ENCODE peak calls at places on chromosomes 2 and 18, in seven cellular contexts. K, G, F, I, T, W and M are unnamed samples.

GRCh38 chr2:120539937-120540718 is 194.2 kb downstream of the INHBB start:
- DNase-seq in K (no peak), G (peak), F (no peak), I (no peak), T (no peak), W (no peak), M (peak)

GRCh38 chr2:136407952-136408318 is 290.0 kb upstream of the CXCR4 start:
- DNase-seq in K (no peak), G (no peak), F (no peak), I (no peak), T (no peak), W (peak), M (no peak)

GRCh38 chr2:240785424-240786335 is 34.3 kb downstream of the KIF1A start:
- DNase-seq in K (no peak), G (no peak), F (peak), I (no peak), T (no peak), W (no peak), M (no peak)

GRCh38 chr2:177806025-177806424 is 266.6 kb downstream of the PDE11A start:
- DNase-seq in K (no peak), G (peak), F (no peak), I (no peak), T (no peak), W (no peak), M (no peak)

GRCh38 chr2:220513573-220514288 is 886.3 kb downstream of the SLC4A3 start:
- DNase-seq in K (no peak), G (no peak), F (no peak), I (no peak), T (no peak), W (no peak), M (no peak)

GRCh38 chr2:171225302-171225980 is 64.7 kb upstream of the TLK1 start:
- DNase-seq in K (no peak), G (peak), F (no peak), I (no peak), T (no peak), W (no peak), M (peak)

GRCh38 chr2:223815884-223816570 is 21.4 kb downstream of the AP1S3 start:
- DNase-seq in K (no peak), G (peak), F (no peak), I (no peak), T (no peak), W (no peak), M (peak)

GRCh38 chr2:229489016-229489415 is 217.9 kb upstream of the PID1 start:
- DNase-seq in K (peak), G (peak), F (no peak), I (peak), T (peak), W (no peak), M (peak)

GRCh38 chr18:31512203-31512764 is 14.3 kb downstream of the DSG2 start:
- DNase-seq in K (no peak), G (no peak), F (no peak), I (no peak), T (no peak), W (no peak), M (peak)

GRCh38 chr2:96527990-96528679 is 8.4 kb upstream of the ARID5A start:
- DNase-seq in K (no peak), G (no peak), F (no peak), I (peak), T (no peak), W (peak), M (peak)

GRCh38 chr2:218985021-218985324 is at the start of gene FEV:
- DNase-seq in K (no peak), G (no peak), F (no peak), I (no peak), T (no peak), W (no peak), M (no peak)

GRCh38 chr2:163155279-163155883 is 316.8 kb upstream of the KCNH7 start:
- DNase-seq in K (no peak), G (peak), F (no peak), I (no peak), T (no peak), W (peak), M (peak)

GRCh38 chr2:24466871-24467870 is 23.9 kb upstream of the NCOA1 start:
- DNase-seq in K (no peak), G (no peak), F (no peak), I (no peak), T (no peak), W (no peak), M (no peak)

GRCh38 chr2:67311536-67311935 is 85.6 kb upstream of the ETAA1 start:
- DNase-seq in K (no peak), G (peak), F (no peak), I (no peak), T (no peak), W (no peak), M (no peak)

GRCh38 chr2:62472321-62472720 is 33.7 kb downstream of the TMEM17 start:
- DNase-seq in K (no peak), G (no peak), F (no peak), I (no peak), T (no peak), W (no peak), M (no peak)

GRCh38 chr2:132448771-132449170 is 32.2 kb downstream of the GPR39 start:
- DNase-seq in K (no peak), G (no peak), F (no peak), I (no peak), T (no peak), W (no peak), M (no peak)

GRCh38 chr2:100018794-100019193 is 123.6 kb downstream of the AFF3 start:
- DNase-seq in K (no peak), G (peak), F (no peak), I (no peak), T (no peak), W (no peak), M (peak)

GRCh38 chr2:20565623-20566236 is 85.2 kb downstream of the HS1BP3 start:
- DNase-seq in K (no peak), G (no peak), F (no peak), I (no peak), T (no peak), W (no peak), M (no peak)

GRCh38 chr2:174465327-174465726 is 21.5 kb downstream of the GPR155 start:
- DNase-seq in K (no peak), G (no peak), F (no peak), I (peak), T (no peak), W (no peak), M (peak)

GRCh38 chr2:9518780-9519179 is 36.9 kb downstream of the ADAM17 start:
- DNase-seq in K (no peak), G (no peak), F (no peak), I (no peak), T (no peak), W (no peak), M (no peak)

GRCh38 chr18:69648486-69648885 is 247.8 kb downstream of the DOK6 start:
- DNase-seq in K (no peak), G (no peak), F (no peak), I (no peak), T (no peak), W (no peak), M (no peak)

GRCh38 chr2:198662916-198663315 is 794.8 kb downstream of the SATB2 start:
- DNase-seq in K (no peak), G (no peak), F (no peak), I (no peak), T (no peak), W (no peak), M (no peak)

GRCh38 chr2:95343429-95344207 is 46.5 kb downstream of the KCNIP3 start:
- DNase-seq in K (peak), G (no peak), F (no peak), I (no peak), T (no peak), W (no peak), M (no peak)

GRCh38 chr2:154952346-154953010 is 254.0 kb downstream of the KCNJ3 start:
- DNase-seq in K (no peak), G (no peak), F (no peak), I (no peak), T (no peak), W (no peak), M (no peak)